ENCODE peak calls at places on chromosome 13, in eight cellular contexts. P is lower lobe of right lung, L is heart right ventricle, A is neural progenitor cell, B is H1, X is tibial nerve, N is left lung, D is A673. Z is an unnamed sample. For H3K4me1 and H3K36me3, the result is how much of the 10 kb centered on the place peaks cover.

GRCh38 chr13:97242755-97243497 is 20.8 kb downstream of the MBNL2 start:
- DNase-seq in P (no peak), L (no peak), A (no peak), B (no peak), X (no peak), N (no peak), D (no peak), Z (no peak)

GRCh38 chr13:77521194-77521593 is 14.3 kb upstream of the SCEL start:
- DNase-seq in P (no peak), L (no peak), A (no peak), B (no peak), X (no peak), N (no peak), D (no peak), Z (no peak)

GRCh38 chr13:113088691-113089020 is 16.9 kb upstream of the F7 start:
- DNase-seq in P (peak), L (no peak), A (no peak), B (no peak), X (no peak), N (peak), D (no peak), Z (no peak)

GRCh38 chr13:44575035-44575434 is 1.1 kb downstream of the TSC22D1 start:
- DNase-seq in P (no peak), L (no peak), A (no peak), B (no peak), X (no peak), N (no peak), D (no peak), Z (no peak)

GRCh38 chr13:112685856-112686255 is 4.0 kb upstream of the ATP11A start:
- DNase-seq in P (no peak), L (no peak), A (no peak), B (no peak), X (no peak), N (no peak), D (no peak), Z (no peak)

GRCh38 chr13:113008841-113009240 is 39.8 kb downstream of the MCF2L start:
- DNase-seq in P (no peak), L (no peak), A (no peak), B (no peak), X (no peak), N (no peak), D (no peak), Z (no peak)

GRCh38 chr13:80340643-80341097 is 256 bp downstream of the SPRY2 start:
- DNase-seq in P (peak), L (peak), A (no peak), B (no peak), X (no peak), N (no peak), D (peak), Z (no peak)

GRCh38 chr13:49093376-49093775 is 117.7 kb downstream of the FNDC3A start:
- DNase-seq in P (no peak), L (no peak), A (no peak), B (no peak), X (no peak), N (no peak), D (no peak), Z (no peak)

GRCh38 chr13:94435604-94436226 is 43.8 kb downstream of the DCT start:
- DNase-seq in P (no peak), L (no peak), A (peak), B (no peak), X (no peak), N (no peak), D (peak), Z (no peak)

GRCh38 chr13:37163626-37164365 is 58.3 kb upstream of the CSNK1A1L start:
- DNase-seq in P (no peak), L (no peak), A (no peak), B (no peak), X (no peak), N (no peak), D (no peak), Z (no peak)

GRCh38 chr13:106472621-106473020 is 62.8 kb downstream of the EFNB2 start:
- DNase-seq in P (no peak), L (no peak), A (no peak), B (no peak), X (no peak), N (no peak), D (no peak), Z (no peak)

DNA sequence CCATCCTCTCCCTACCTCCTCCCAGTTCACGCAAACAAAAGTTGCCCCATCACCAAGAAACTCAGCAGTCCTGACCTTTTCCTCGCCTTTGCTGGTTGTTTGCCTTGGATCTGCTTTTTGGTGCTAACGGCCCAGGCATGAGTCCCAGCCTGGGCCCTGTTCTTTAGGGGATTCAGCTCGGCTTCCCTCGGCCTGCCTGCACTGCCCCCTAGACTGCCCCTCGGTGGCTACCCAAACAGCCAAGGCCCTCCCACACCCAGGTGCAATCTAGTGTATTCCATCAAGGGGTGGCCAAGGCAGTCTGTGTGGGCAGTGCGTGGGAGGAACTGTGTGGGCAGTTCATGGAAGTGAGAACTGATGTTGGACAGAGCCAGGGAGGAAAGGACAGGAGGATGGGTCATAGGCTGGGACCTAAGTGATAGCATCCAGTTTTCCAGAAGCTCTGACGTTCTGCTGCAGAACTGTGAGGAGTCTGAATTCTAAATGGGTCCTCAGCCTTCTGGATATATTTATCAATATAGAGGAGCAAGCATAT is 255.6 kb downstream of the DLEU7 start:
- DNase-seq in P (no peak), L (no peak), A (no peak), B (no peak), X (no peak), N (no peak), D (no peak), Z (no peak)
- H3K27ac ChIP-seq in P (no peak), L (no peak), A (no peak), B (no peak), X (no peak), N (no peak), D (no peak), Z (no peak)

GRCh38 chr13:101447852-101448251 is 4.6 kb upstream of the ITGBL1 start:
- DNase-seq in P (no peak), L (no peak), A (no peak), B (no peak), X (no peak), N (no peak), D (peak), Z (no peak)

GRCh38 chr13:101451641-101452040 is 834 bp upstream of the ITGBL1 start:
- DNase-seq in P (no peak), L (no peak), A (no peak), B (no peak), X (no peak), N (no peak), D (no peak), Z (no peak)

GRCh38 chr13:101449971-101450748 is 2.3 kb upstream of the ITGBL1 start:
- DNase-seq in P (no peak), L (no peak), A (no peak), B (no peak), X (no peak), N (no peak), D (no peak), Z (no peak)

GRCh38 chr13:101452519-101453485 is at the start of gene ITGBL1:
- DNase-seq in P (no peak), L (no peak), A (no peak), B (no peak), X (no peak), N (peak), D (peak), Z (no peak)

DNA sequence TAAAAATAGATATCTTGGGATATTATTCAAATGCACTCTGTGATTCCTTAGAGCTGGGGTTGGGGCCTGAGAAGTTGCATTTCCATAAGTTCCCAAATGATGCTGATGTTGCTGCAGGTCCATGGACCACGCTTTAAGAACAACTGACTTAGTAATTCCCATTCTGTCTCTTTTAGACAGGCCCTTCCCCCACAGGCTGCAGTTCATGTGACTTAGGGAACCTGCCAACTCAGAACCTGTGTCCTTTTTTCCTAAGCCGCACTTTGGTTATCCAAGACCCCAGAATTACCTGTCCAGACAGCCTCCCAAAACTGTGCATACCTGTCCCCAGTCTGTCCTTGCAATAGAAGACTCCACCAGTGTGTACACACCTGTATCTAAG is 1.7 kb upstream of the ITGBL1 start:
- DNase-seq in P (no peak), L (no peak), A (no peak), B (no peak), X (no peak), N (no peak), D (no peak), Z (no peak)
- H3K4me1 ChIP-seq in P (under half), L (under half), A (under half), B (under half), X (under half), N (under half), D (under half), Z (under half)

GRCh38 chr13:110872768-110873638 is 41.9 kb downstream of the ANKRD10 start:
- DNase-seq in P (no peak), L (no peak), A (no peak), B (no peak), X (no peak), N (no peak), D (no peak), Z (no peak)
- H3K36me3 ChIP-seq in P (under half), L (under half), A (under half), B (under half), X (under half), N (under half), D (under half), Z (under half)

DNA sequence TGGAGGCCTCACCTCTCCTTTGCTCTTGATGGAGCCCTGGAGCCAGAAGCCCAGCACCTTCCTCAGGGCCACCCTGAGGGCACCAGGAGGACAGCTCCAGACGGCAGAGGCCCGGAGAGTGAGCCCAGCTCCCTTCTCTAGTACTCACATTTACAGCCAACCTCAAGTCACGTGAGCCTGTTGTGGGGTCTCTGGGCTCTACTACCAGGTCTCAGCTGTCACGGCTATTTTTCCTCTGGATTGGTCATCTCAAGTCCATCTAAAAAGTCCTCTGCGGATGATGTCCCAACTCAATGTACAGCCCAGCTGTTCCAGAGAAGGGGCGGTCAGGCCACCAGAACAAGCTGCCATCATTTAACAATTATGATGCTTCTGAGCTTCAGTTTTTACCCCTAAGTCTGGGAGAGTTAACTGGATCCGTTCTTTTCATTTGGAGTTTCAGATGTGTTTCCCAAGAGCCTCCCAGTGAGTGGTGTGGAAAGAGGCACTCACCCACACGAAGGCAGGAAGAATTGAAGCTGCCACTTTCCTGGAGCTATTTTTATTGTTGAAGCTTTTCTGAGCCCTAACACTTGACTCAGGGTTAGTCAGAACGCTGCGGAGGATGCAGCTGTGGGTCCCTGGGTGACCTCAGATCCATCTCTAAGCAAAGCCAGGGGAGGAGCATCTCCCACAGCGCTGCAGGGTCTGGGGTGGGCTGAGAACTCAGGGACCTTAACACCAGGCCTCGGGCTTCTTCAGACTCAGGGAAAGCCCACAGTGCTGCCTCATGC is 143.5 kb upstream of the UBL3 start:
- DNase-seq in P (no peak), L (no peak), A (no peak), B (no peak), X (no peak), N (no peak), D (no peak), Z (no peak)
- H3K27ac ChIP-seq in P (no peak), L (no peak), A (no peak), B (no peak), X (no peak), N (no peak), D (no peak), Z (no peak)

GRCh38 chr13:98565726-98566577 is 11.0 kb downstream of the STK24 start:
- DNase-seq in P (no peak), L (peak), A (no peak), B (no peak), X (no peak), N (no peak), D (no peak), Z (no peak)
- H3K4me1 ChIP-seq in P (half or more), L (half or more), A (under half), B (under half), X (under half), N (under half), D (under half), Z (under half)

GRCh38 chr13:110450941-110451340 is 110.6 kb downstream of the RAB20 start:
- DNase-seq in P (no peak), L (no peak), A (no peak), B (no peak), X (no peak), N (no peak), D (no peak), Z (no peak)

GRCh38 chr13:110448677-110449076 is 112.8 kb downstream of the RAB20 start:
- DNase-seq in P (no peak), L (no peak), A (no peak), B (no peak), X (no peak), N (peak), D (no peak), Z (no peak)

GRCh38 chr13:110450016-110450900 is 111.3 kb downstream of the RAB20 start:
- DNase-seq in P (no peak), L (no peak), A (no peak), B (no peak), X (no peak), N (no peak), D (no peak), Z (no peak)

GRCh38 chr13:110448230-110448629 is 113.3 kb downstream of the RAB20 start:
- DNase-seq in P (no peak), L (no peak), A (no peak), B (no peak), X (no peak), N (no peak), D (no peak), Z (no peak)

DNA sequence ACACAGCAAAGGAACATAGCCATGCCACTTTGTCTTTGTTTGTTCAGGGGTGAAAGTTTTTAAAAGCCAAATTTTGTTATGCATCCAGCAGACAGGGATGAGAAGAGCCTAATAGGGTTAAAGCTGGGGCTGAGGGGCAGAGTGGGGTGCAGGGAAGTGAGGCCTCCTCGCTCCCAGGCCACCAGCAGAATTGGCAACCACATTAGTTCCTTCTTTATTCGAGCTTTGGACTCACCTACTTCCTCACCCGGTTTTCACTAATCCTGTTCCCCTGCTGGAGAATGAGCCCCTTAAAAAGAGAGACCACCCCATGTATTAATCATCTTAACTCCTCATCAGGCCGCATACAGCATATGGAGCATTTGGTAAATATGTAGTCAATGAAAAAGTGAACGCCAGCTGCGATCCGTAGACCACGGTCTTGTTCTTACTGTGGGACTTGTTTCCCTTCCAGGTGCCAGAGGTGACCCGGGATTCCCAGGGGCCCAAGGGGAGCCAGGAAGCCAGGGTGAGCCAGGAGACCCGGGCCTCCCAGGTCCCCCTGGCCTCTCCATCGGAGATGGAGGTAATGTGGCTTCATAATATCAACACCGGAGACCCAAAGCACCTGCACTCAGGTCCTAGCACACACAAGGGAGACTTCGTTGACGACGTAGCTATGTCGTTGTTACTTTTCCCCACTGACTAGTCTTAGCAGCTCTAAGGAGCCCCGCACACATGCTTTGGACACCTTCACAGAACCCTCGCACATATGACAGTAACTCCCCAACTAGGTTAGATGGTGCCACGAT is 112.1 kb downstream of the RAB20 start:
- DNase-seq in P (no peak), L (no peak), A (no peak), B (no peak), X (no peak), N (no peak), D (no peak), Z (no peak)
- H3K36me3 ChIP-seq in P (half or more), L (half or more), A (under half), B (under half), X (under half), N (under half), D (under half), Z (under half)

DNA sequence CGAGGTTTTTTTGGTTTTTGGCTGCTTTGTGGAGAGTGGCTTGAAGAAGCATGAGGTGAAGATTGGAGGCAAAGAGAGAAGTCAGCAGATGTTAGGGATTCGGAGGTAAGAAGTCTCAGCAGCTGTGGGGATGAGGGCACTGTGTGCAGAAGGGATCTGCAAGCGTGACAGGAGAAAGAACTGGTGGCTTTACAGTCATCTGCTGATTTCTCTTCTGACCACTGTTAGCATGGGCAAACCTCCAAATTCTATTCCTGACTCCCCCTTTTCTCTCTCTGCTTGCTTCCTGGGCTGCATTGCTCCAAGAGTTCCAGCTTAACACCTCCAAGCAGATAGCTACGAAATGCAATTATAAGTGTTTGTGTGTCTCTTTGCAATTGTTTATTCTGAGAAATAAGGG is 159.6 kb downstream of the GGACT start:
- DNase-seq in P (no peak), L (no peak), A (no peak), B (no peak), X (no peak), N (no peak), D (no peak), Z (no peak)
- H3K27ac ChIP-seq in P (no peak), L (no peak), A (no peak), B (no peak), X (no peak), N (no peak), D (no peak), Z (no peak)

GRCh38 chr13:104025303-104025702 is 959.1 kb upstream of the SLC10A2 start:
- DNase-seq in P (no peak), L (no peak), A (no peak), B (no peak), X (no peak), N (no peak), D (no peak), Z (no peak)
- H3K4me1 ChIP-seq in P (under half), L (under half), A (under half), B (under half), X (under half), N (under half), D (under half), Z (under half)